ENCODE peak calls at places on chromosomes 11 and 22, in ten cellular contexts. D is tibial artery; L is stomach; Y is GM23338; Q is pancreas; S is CD8-positive, alpha-beta T cell; F is endothelial cell of umbilical vein; P is transverse colon; W is mucosa of descending colon; T is lung. E is an unnamed sample.

GRCh38 chr22:37254867-37255233 is 10.8 kb upstream of the RAC2 start:
- DNase-seq in D (no peak), L (no peak), Y (no peak), Q (no peak), S (no peak), F (peak; percentile 92), P (no peak), W (no peak), T (no peak), E (no peak)

GRCh38 chr11:71311176-71311925 is 59.0 kb upstream of the SHANK2 start:
- DNase-seq in D (no peak), L (peak; percentile 17), Y (no peak), Q (no peak), S (no peak), F (no peak), P (no peak), W (no peak), T (no peak), E (no peak)

GRCh38 chr22:24091551-24092420 is 80.7 kb downstream of the CABIN1 start:
- DNase-seq in D (no peak), L (no peak), Y (no peak), Q (no peak), S (no peak), F (no peak), P (no peak), W (no peak), T (no peak), E (no peak)

GRCh38 chr11:36409152-36409713 is 100.8 kb downstream of the TRAF6 start:
- DNase-seq in D (no peak), L (no peak), Y (no peak), Q (no peak), S (no peak), F (peak; percentile 65), P (no peak), W (no peak), T (no peak), E (no peak)

GRCh38 chr11:13784848-13785247 is 116.4 kb downstream of the FAR1 start:
- DNase-seq in D (no peak), L (no peak), Y (no peak), Q (no peak), S (no peak), F (no peak), P (no peak), W (no peak), T (no peak), E (no peak)

GRCh38 chr11:45043755-45044475 is 93.2 kb upstream of the TP53I11 start:
- DNase-seq in D (no peak), L (no peak), Y (no peak), Q (no peak), S (no peak), F (no peak), P (no peak), W (no peak), T (no peak), E (no peak)

GRCh38 chr11:102762414-102762813 is 18.0 kb downstream of the MMP10 start:
- DNase-seq in D (no peak), L (no peak), Y (no peak), Q (no peak), S (no peak), F (peak; percentile 45), P (no peak), W (no peak), T (no peak), E (no peak)

GRCh38 chr11:64245797-64246623 is 733 bp downstream of the PPP1R14B start:
- DNase-seq in D (peak; percentile 81), L (peak; percentile 70), Y (peak; percentile 65), Q (peak; percentile 88), S (no peak), F (peak; percentile 82), P (peak; percentile 77), W (peak; percentile 89), T (peak; percentile 65), E (peak; percentile 81)

GRCh38 chr11:68677432-68677831 is 6.9 kb upstream of the GAL start:
- DNase-seq in D (no peak), L (no peak), Y (peak; percentile 44), Q (peak; percentile 50), S (no peak), F (peak; percentile 87), P (no peak), W (no peak), T (no peak), E (no peak)

GRCh38 chr11:106990322-106990721 is 28.0 kb downstream of the GUCY1A2 start:
- DNase-seq in D (no peak), L (no peak), Y (no peak), Q (no peak), S (no peak), F (no peak), P (no peak), W (no peak), T (no peak), E (no peak)

GRCh38 chr11:68200639-68201038 is 12.5 kb downstream of the KMT5B start:
- DNase-seq in D (no peak), L (no peak), Y (no peak), Q (no peak), S (no peak), F (no peak), P (no peak), W (no peak), T (no peak), E (no peak)

GRCh38 chr11:101049123-101049522 is 80.5 kb downstream of the PGR start:
- DNase-seq in D (no peak), L (no peak), Y (peak; percentile 17), Q (no peak), S (no peak), F (no peak), P (no peak), W (no peak), T (no peak), E (no peak)

DNA sequence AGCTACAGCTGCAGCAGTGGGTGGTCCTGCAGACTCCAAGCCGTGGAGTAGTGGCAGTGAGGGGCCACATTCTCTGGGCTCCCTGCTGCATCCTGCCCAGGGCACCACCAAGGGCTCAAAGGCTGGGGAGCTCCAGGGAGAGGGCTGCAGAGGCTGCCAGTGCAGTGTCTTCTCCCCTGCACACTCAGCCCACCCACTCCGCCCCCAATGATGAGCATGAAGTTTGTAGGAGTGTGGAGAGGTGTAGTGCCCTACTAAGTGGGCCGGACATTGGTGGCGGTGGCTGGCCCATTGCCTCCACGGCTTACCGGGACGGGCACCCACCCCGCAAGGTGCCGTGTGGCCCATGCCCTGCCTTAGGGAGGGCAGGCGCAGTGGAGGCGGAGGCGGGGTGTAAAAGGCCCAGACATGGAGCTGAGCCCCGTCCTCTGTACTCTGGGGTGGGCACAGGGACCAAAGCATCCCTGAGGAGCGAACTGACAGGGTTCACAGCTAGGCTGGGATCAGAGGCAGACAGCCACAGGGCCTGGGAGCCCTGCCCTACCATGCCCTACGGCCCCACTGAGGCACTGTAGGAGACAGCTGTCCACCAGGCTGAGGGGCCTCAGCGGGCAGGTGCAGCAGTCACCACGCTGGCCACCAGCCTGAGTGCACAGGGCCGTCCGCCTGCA is 18.9 kb downstream of the ARVCF start:
- DNase-seq in D (no peak), L (no peak), Y (no peak), Q (no peak), S (no peak), F (no peak), P (no peak), W (peak; percentile 28), T (no peak), E (no peak)
- H3K36me3 ChIP-seq in D (no peaks in the 10 kb centered on the region), L (no peaks in the 10 kb centered on the region), Y (no peaks in the 10 kb centered on the region), Q (no peaks in the 10 kb centered on the region), S (no peaks in the 10 kb centered on the region), F (no peaks in the 10 kb centered on the region), P (no peaks in the 10 kb centered on the region), W (no peaks in the 10 kb centered on the region), T (no peaks in the 10 kb centered on the region), E (no peaks in the 10 kb centered on the region)

GRCh38 chr11:47348859-47349258 is 3.6 kb downstream of the MYBPC3 start:
- DNase-seq in D (no peak), L (no peak), Y (peak; percentile 42), Q (no peak), S (no peak), F (no peak), P (no peak), W (no peak), T (no peak), E (no peak)
- TF ChIP-seq CTCF in D (no peak), L (no peak), Y (peak; percentile 27), Q (no peak), S (no peak), F (peak; percentile 16), P (no peak), W (no peak), T (no peak), E (no peak)

GRCh38 chr22:17777717-17778044 is 3.4 kb upstream of the BID start:
- DNase-seq in D (no peak), L (no peak), Y (no peak), Q (no peak), S (no peak), F (no peak), P (no peak), W (no peak), T (no peak), E (no peak)
- H3K4me1 ChIP-seq in D (no peaks in the 10 kb centered on the region), L (peaks cover 35% of the 10 kb centered on the region), Y (peaks cover 8% of the 10 kb centered on the region), Q (peaks cover 3% of the 10 kb centered on the region), S (peaks cover 89% of the 10 kb centered on the region), F (peaks cover 11% of the 10 kb centered on the region), P (peaks cover 21% of the 10 kb centered on the region), W (peaks cover 22% of the 10 kb centered on the region), T (no peaks in the 10 kb centered on the region), E (peaks cover 14% of the 10 kb centered on the region)

GRCh38 chr11:62796281-62796680 is 4.5 kb upstream of the TMEM223 start:
- DNase-seq in D (no peak), L (no peak), Y (peak; percentile 37), Q (no peak), S (no peak), F (no peak), P (no peak), W (peak; percentile 6), T (no peak), E (no peak)

GRCh38 chr11:62789576-62789975 is 2.2 kb downstream of the TMEM223 start:
- DNase-seq in D (no peak), L (no peak), Y (no peak), Q (no peak), S (no peak), F (no peak), P (no peak), W (no peak), T (no peak), E (no peak)

GRCh38 chr11:62791501-62792192 is at the start of gene TMEM223:
- DNase-seq in D (peak; percentile 87), L (peak; percentile 90), Y (peak; percentile 94), Q (peak; percentile 85), S (peak; percentile 82), F (peak; percentile 81), P (peak; percentile 93), W (peak; percentile 93), T (peak; percentile 85), E (peak; percentile 88)

GRCh38 chr11:62792193-62792575 is 378 bp upstream of the TMEM223 start:
- DNase-seq in D (no peak), L (no peak), Y (peak; percentile 46), Q (no peak), S (no peak), F (no peak), P (peak; percentile 29), W (peak; percentile 54), T (no peak), E (peak; percentile 25)

DNA sequence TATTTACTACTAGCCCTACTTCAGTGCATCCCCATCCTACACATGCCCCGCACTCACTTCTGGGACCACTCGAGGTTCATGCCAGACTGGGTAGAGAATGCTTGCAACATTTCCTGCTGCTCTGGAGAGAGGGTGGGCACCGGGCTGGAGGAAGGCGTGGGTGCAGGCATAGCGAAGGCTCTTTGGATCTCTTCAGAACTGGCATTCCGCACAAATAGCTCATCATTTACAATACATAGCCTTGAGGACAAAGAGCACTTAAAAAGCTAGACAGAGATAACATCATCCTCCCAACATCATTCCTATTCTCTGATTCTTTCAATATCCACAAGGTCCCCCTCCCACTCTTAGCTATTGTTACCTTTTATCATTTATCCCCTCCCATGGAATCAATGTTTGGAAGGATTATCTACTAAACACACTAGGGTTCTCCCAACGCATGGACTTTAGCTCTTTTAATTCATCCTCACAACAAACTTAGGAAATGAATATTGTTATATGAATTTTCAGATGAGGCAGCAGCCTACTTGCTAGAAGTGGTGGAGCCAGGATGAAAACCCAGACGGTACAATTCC is 2.5 kb upstream of the TMEM223 start:
- DNase-seq in D (no peak), L (no peak), Y (no peak), Q (no peak), S (no peak), F (no peak), P (no peak), W (peak; percentile 24), T (no peak), E (no peak)
- H3K36me3 ChIP-seq in D (peaks cover 66% of the 10 kb centered on the region), L (peaks cover 83% of the 10 kb centered on the region), Y (peaks cover 64% of the 10 kb centered on the region), Q (peaks cover 30% of the 10 kb centered on the region), S (peaks cover 69% of the 10 kb centered on the region), F (peaks cover 32% of the 10 kb centered on the region), P (peaks cover 4% of the 10 kb centered on the region), W (peaks cover 3% of the 10 kb centered on the region), T (peaks cover 53% of the 10 kb centered on the region), E (peaks cover 60% of the 10 kb centered on the region)

E was measured in thyroid gland.